ENCODE peak calls at places on chromosomes 13 and 19, in nine cellular contexts. P is lung, C is GM23248, U is MM.1S, F is kidney epithelial cell, R is left ventricle myocardium inferior, W is A549, E is fibroblast of lung, M is tibial artery. V is an unnamed sample.

GRCh38 chr13:27953671-27954405 is 15.3 kb downstream of the CDX2 start:
- DNase-seq in U (peak), M (no peak), E (peak), F (no peak), R (peak), W (peak), P (peak), C (peak), V (peak)

GRCh38 chr19:47631681-47632446 is 22.9 kb downstream of the BICRA start:
- DNase-seq in R (peak), P (no peak), W (no peak), M (peak), F (no peak), E (no peak), U (no peak), C (peak), V (no peak)

GRCh38 chr13:33740134-33740538 is 77.8 kb upstream of the RFC3 start:
- DNase-seq in W (no peak), C (peak), E (peak), F (no peak), P (no peak), R (no peak), M (no peak), U (no peak), V (peak)

GRCh38 chr13:94716016-94716415 is 3.7 kb upstream of the SOX21 start:
- DNase-seq in E (no peak), C (no peak), U (no peak), R (no peak), M (no peak), F (no peak), W (no peak), P (no peak), V (no peak)

GRCh38 chr13:80783926-80784325 is 443.0 kb upstream of the SPRY2 start:
- DNase-seq in P (no peak), E (peak), F (peak), U (no peak), M (no peak), R (no peak), W (no peak), C (no peak), V (peak)

GRCh38 chr13:76667551-76667950 is 218.7 kb downstream of the KCTD12 start:
- DNase-seq in E (peak), M (no peak), P (no peak), R (no peak), C (peak), U (peak), W (peak), F (no peak), V (peak)

GRCh38 chr13:95643814-95644598 is 500 bp downstream of the DZIP1 start:
- DNase-seq in C (peak), R (peak), F (no peak), U (no peak), E (peak), W (peak), M (no peak), P (no peak), V (no peak)

GRCh38 chr19:51448011-51448744 is 10.1 kb downstream of the SIGLEC8 start:
- DNase-seq in M (no peak), W (no peak), P (no peak), C (no peak), U (no peak), E (no peak), F (no peak), R (no peak), V (no peak)

GRCh38 chr13:111335263-111335662 is 14.8 kb downstream of the TEX29 start:
- DNase-seq in U (no peak), M (no peak), R (no peak), F (no peak), W (no peak), E (no peak), P (no peak), C (no peak), V (no peak)

GRCh38 chr13:60583911-60584753 is 187.1 kb downstream of the TDRD3 start:
- DNase-seq in U (no peak), P (no peak), R (no peak), F (peak), W (peak), E (peak), C (peak), M (no peak), V (peak)

GRCh38 chr13:76725211-76725610 is 161.0 kb downstream of the KCTD12 start:
- DNase-seq in P (no peak), C (peak), U (no peak), E (peak), M (no peak), R (no peak), F (no peak), W (no peak), V (peak)

GRCh38 chr19:48635263-48635965 is 1.8 kb downstream of the DBP start:
- DNase-seq in F (no peak), E (no peak), C (peak), P (peak), U (peak), R (peak), M (peak), W (peak), V (no peak)

GRCh38 chr13:48775804-48776203 is 122.1 kb downstream of the CYSLTR2 start:
- DNase-seq in C (peak), F (peak), M (no peak), W (no peak), U (no peak), E (peak), R (no peak), P (no peak), V (peak)

GRCh38 chr13:83941669-83942335 is 59.5 kb upstream of the SLITRK1 start:
- DNase-seq in P (no peak), U (no peak), E (peak), M (no peak), W (peak), C (no peak), F (no peak), R (no peak), V (no peak)

GRCh38 chr19:30625947-30626346 is 253.8 kb downstream of the ZNF536 start:
- DNase-seq in M (no peak), F (no peak), E (no peak), C (no peak), W (no peak), U (no peak), P (no peak), R (no peak), V (no peak)

GRCh38 chr13:42047561-42048322 is 706 bp upstream of the DGKH start:
- DNase-seq in E (peak), F (no peak), C (peak), P (no peak), M (peak), R (peak), W (peak), U (no peak), V (no peak)

GRCh38 chr13:62879071-62879470 is 1463.4 kb upstream of the PCDH20 start:
- DNase-seq in U (no peak), P (no peak), F (no peak), R (no peak), M (no peak), E (peak), W (no peak), C (peak), V (peak)

GRCh38 chr19:43618921-43619261 is 538 bp downstream of the ZNF428 start:
- DNase-seq in E (no peak), C (peak), M (no peak), R (no peak), W (peak), U (peak), P (no peak), F (no peak), V (no peak)

GRCh38 chr19:44603201-44603945 is 10.0 kb upstream of the IGSF23 start:
- DNase-seq in E (peak), U (no peak), W (no peak), P (peak), M (no peak), F (no peak), C (peak), R (no peak), V (peak)

GRCh38 chr19:32345261-32346207 is at the start of gene ZNF507:
- DNase-seq in W (peak), F (no peak), P (peak), U (peak), M (peak), C (peak), E (peak), R (peak), V (peak)

GRCh38 chr13:84399320-84400085 is 517.2 kb upstream of the SLITRK1 start:
- DNase-seq in U (no peak), E (peak), F (no peak), C (no peak), R (no peak), M (no peak), W (peak), P (no peak), V (no peak)

GRCh38 chr13:28864544-28864943 is 44.4 kb downstream of the MTUS2 start:
- DNase-seq in R (no peak), U (no peak), C (no peak), W (no peak), M (no peak), E (no peak), P (no peak), F (no peak), V (no peak)

DNA sequence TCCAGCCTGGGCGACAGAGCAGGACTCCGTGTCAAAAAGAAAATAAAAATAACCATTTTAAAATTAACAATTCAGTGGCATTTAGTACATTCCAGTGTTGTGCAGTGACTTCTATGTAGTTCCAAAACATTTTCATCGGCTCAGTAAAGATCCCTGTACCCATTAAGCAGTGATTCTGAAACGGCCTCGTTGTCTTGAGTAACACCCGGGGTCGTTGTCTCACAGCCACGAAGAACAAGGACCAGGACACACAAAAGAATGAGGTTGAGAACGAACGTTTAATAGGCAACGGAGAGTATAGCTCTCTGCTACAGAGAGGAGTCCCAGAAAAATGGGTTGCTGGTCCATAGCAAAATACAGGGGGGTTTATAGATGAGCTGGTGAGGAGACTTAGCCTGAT is 2.4 kb upstream of the TMED1 start:
- DNase-seq in U (no peak), C (no peak), P (no peak), W (no peak), E (no peak), F (no peak), M (no peak), R (no peak), V (no peak)
- H3K4me3 ChIP-seq in U (no peak), C (no peak), P (no peak), W (no peak), E (no peak), F (no peak), M (no peak), R (no peak), V (no peak)

GRCh38 chr19:9952276-9952675 is 16.0 kb upstream of the OLFM2 start:
- DNase-seq in F (no peak), R (no peak), E (no peak), C (no peak), M (no peak), U (no peak), W (no peak), P (no peak), V (no peak)
- H3K4me3 ChIP-seq in F (no peak), R (no peak), E (no peak), C (no peak), M (no peak), U (no peak), W (no peak), P (no peak), V (no peak)

GRCh38 chr19:10291554-10292205 is 1.9 kb downstream of the ICAM5 start:
- DNase-seq in U (no peak), C (peak), P (no peak), F (no peak), E (no peak), M (no peak), R (no peak), W (no peak), V (no peak)
- H3K4me3 ChIP-seq in U (peak), C (peak), P (peak), F (peak), E (peak), M (peak), R (peak), W (peak), V (peak)

DNA sequence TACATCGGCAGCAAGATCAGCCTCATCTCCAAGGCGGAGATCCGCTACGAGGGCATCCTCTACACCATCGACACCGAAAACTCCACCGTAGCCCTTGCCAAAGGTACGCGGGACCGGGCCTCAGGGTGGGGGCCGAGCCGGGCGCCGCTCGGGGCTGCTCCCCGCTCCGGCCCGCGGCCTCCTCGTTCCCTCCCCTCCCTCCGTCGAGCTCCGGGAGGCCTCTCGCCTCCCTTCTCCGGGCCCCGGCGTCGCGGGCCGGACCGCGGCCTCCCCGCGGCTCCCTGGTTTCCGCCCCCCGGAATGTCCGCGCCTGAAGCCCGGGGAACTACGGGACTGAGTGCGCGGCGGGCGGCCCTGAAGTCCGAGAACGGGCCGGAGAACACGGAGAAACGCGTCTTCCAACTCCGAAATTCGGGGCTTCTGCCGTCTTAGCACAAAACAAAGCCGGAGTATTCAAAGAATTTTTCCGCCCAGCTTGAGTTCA is 399 bp downstream of the LSM14A start:
- DNase-seq in M (no peak), P (no peak), E (no peak), U (no peak), C (peak), W (no peak), F (no peak), R (peak), V (no peak)
- H3K4me3 ChIP-seq in M (peak), P (peak), E (peak), U (peak), C (peak), W (peak), F (peak), R (peak), V (peak)

DNA sequence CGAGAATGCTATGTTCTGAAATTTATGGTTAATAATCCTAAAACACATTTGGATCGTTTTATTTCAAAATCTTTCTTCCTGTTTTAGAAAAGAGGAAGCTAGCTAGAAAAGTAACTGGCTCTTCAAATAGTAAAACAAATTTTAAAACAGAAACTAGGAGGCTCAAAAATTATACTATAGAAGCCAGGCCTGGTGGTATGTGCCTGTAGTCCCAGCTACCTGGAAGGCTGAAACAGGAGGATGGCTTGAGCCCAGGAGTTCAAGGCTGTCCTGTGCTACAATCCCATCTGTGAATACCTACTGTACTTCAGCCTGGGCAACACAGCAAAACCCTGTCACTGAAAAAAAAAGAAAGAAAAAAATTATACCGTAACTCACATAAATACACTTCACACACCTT is 57.9 kb downstream of the ELF1 start:
- DNase-seq in M (no peak), R (no peak), W (no peak), F (no peak), C (no peak), E (no peak), U (no peak), P (no peak), V (no peak)
- H3K4me3 ChIP-seq in M (no peak), R (no peak), W (no peak), F (no peak), C (no peak), E (no peak), U (no peak), P (no peak), V (no peak)

GRCh38 chr19:17234911-17235617 is 9.0 kb downstream of the OCEL1 start:
- DNase-seq in R (peak), E (peak), W (peak), F (no peak), C (peak), U (peak), P (no peak), M (no peak), V (no peak)
- H3K4me3 ChIP-seq in R (peak), E (peak), W (peak), F (peak), C (peak), U (peak), P (peak), M (peak), V (peak)

DNA sequence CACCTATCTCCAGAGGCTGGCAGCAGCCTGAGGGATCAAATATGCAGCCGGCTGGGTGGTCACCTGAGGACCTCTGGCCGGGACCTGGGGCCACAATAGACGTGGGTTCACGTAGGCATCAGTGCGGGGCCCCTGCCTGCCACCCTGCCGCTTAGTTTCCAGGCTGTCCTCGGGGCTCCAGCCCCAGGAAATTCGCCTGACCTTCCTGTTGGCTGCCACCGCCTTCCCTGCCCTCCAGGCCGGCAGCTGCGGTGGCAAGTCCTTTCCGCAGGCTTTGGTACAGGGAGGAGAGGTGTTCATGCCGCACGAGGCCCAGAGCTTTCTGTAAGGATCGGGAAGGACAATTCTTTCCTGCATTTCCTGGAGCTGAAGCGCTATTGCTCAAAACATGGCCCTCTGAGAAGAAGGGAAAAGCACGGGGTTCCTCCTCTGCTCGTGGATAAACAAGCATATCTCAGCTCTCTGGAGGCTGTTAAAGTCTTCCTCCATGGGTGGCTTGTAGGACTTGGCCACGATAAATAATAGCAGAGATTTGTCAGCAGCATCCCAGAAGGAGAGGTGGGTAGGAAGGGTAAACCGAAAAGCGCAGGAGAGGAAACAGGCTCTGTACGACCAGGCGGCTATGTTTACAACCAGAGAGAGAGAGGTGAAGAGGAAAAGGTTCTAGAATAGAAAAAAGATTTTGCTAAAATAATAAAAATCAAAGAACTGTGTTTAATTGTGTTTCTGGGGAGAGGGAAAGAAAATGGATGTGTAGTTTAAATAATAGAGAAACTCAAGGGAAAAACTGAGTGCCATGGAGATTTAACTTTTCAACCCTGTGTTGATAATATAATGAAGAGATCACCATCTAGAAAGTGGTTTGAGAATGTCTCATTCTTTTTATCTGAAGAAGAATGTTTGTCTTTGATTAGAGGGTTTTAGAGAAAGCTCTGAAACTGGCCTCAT is 4.9 kb downstream of the COL4A2 start:
- DNase-seq in M (peak), F (no peak), P (no peak), W (no peak), C (no peak), E (no peak), U (no peak), R (no peak), V (no peak)
- H3K4me3 ChIP-seq in M (peak), F (peak), P (peak), W (no peak), C (no peak), E (no peak), U (no peak), R (peak), V (no peak)

GRCh38 chr13:113187905-113188595 is 20.4 kb downstream of the PCID2 start:
- DNase-seq in E (peak), M (no peak), F (no peak), P (no peak), C (no peak), U (no peak), R (no peak), W (no peak), V (no peak)

GRCh38 chr13:113184568-113185440 is 23.7 kb downstream of the PCID2 start:
- DNase-seq in U (no peak), E (no peak), C (no peak), R (no peak), F (no peak), W (no peak), M (no peak), P (no peak), V (no peak)

GRCh38 chr13:113186061-113186900 is 22.2 kb downstream of the PCID2 start:
- DNase-seq in W (no peak), F (no peak), P (no peak), U (no peak), E (peak), C (no peak), M (no peak), R (no peak), V (no peak)

GRCh38 chr13:113183450-113184129 is 24.9 kb downstream of the PCID2 start:
- DNase-seq in P (no peak), F (no peak), U (no peak), E (no peak), M (no peak), C (no peak), W (peak), R (no peak), V (no peak)

DNA sequence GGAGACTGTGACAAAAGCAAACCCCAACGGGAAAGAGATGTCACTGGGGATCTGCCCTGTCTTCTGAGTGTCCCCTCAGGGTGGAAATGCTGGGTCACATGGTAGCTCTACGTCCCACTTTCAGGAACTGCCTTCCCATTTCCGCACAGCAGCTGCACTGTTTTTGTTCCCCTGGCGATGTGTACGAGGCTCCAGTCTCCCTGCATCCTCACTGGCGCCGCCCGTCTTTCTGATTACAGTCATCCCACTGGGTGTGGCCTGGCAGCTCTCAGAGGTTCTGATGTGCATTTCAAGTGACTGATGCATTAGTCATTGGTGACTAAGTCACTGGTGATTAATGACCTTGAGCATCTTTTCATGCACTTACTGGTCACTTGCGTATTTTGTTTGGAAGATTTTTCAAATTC is 21.2 kb downstream of the PCID2 start:
- DNase-seq in M (peak), C (peak), R (peak), E (peak), P (peak), F (peak), W (peak), U (no peak), V (peak)
- H3K4me3 ChIP-seq in M (no peak), C (peak), R (peak), E (no peak), P (no peak), F (no peak), W (peak), U (no peak), V (no peak)

V was measured in astrocyte of the cerebellum.